ENCODE peak calls at places on chromosomes 3 and 15, in four cellular contexts. P is transverse colon, N is NCI-H226, K is psoas muscle. I is an unnamed sample.

GRCh38 chr15:32683906-32684584 is 33.8 kb upstream of the GREM1 start:
- DNase-seq in P (no peak), N (peak; percentile 91), K (no peak), I (peak; percentile 30)

GRCh38 chr15:75067123-75067854 is 43.9 kb downstream of the PPCDC start:
- DNase-seq in P (no peak), N (peak; percentile 93), K (no peak), I (no peak)

GRCh38 chr3:160427832-160428424 is 21.7 kb downstream of the TRIM59 start:
- DNase-seq in P (no peak), N (no peak), K (no peak), I (no peak)

GRCh38 chr3:147139341-147139740 is 267.0 kb downstream of the ZIC4 start:
- DNase-seq in P (no peak), N (no peak), K (no peak), I (no peak)

GRCh38 chr3:52005571-52005986 is 9.9 kb upstream of the RPL29 start:
- DNase-seq in P (no peak), N (no peak), K (peak; percentile 43), I (peak; percentile 82)

GRCh38 chr3:46495901-46496456 is 1.8 kb upstream of the RTP3 start:
- DNase-seq in P (no peak), N (peak; percentile 91), K (no peak), I (no peak)

GRCh38 chr15:39997031-39997430 is 42.0 kb downstream of the SRP14 start:
- DNase-seq in P (no peak), N (no peak), K (no peak), I (no peak)

GRCh38 chr15:38490231-38490630 is 36.3 kb downstream of the FAM98B start:
- DNase-seq in P (no peak), N (no peak), K (no peak), I (no peak)

GRCh38 chr3:113111308-113111707 is 100.0 kb upstream of the BOC start:
- DNase-seq in P (no peak), N (no peak), K (no peak), I (no peak)

GRCh38 chr3:173733029-173733652 is 335.6 kb downstream of the NLGN1 start:
- DNase-seq in P (no peak), N (no peak), K (no peak), I (peak; percentile 11)

GRCh38 chr3:179967622-179968021 is 69.1 kb downstream of the PEX5L start:
- DNase-seq in P (no peak), N (peak; percentile 67), K (no peak), I (no peak)

GRCh38 chr15:70200511-70200991 is 102.8 kb upstream of the TLE3 start:
- DNase-seq in P (no peak), N (no peak), K (peak; percentile 41), I (no peak)

GRCh38 chr15:35991386-35991785 is 445.4 kb upstream of the DPH6 start:
- DNase-seq in P (peak; percentile 8), N (no peak), K (no peak), I (no peak)

GRCh38 chr15:70573121-70573850 is 190.1 kb downstream of the UACA start:
- DNase-seq in P (no peak), N (no peak), K (no peak), I (no peak)

GRCh38 chr15:69484837-69485236 is 32.2 kb downstream of the RPLP1 start:
- DNase-seq in P (peak; percentile 21), N (peak; percentile 24), K (no peak), I (no peak)

GRCh38 chr3:57910988-57911387 is 97.2 kb upstream of the FLNB start:
- DNase-seq in P (no peak), N (peak; percentile 2), K (no peak), I (peak; percentile 27)

GRCh38 chr15:75712668-75713337 is at the start of gene CSPG4:
- DNase-seq in P (peak; percentile 63), N (peak; percentile 32), K (peak; percentile 77), I (no peak)

GRCh38 chr3:153621988-153622387 is 460.0 kb downstream of the RAP2B start:
- DNase-seq in P (no peak), N (no peak), K (no peak), I (no peak)

GRCh38 chr3:138834359-138835176 is at the start of gene PIK3CB:
- DNase-seq in P (peak; percentile 93), N (peak; percentile 87), K (peak; percentile 93), I (peak; percentile 92)

GRCh38 chr3:161508852-161509477 is 12.4 kb downstream of the OTOL1 start:
- DNase-seq in P (no peak), N (no peak), K (no peak), I (no peak)

GRCh38 chr15:76565366-76565765 is 228.8 kb downstream of the ISL2 start:
- DNase-seq in P (no peak), N (peak; percentile 9), K (no peak), I (no peak)

GRCh38 chr15:39498642-39499041 is 82.2 kb upstream of the THBS1 start:
- DNase-seq in P (no peak), N (no peak), K (no peak), I (no peak)

GRCh38 chr3:149654188-149654601 is 3.6 kb downstream of the WWTR1 start:
- DNase-seq in P (no peak), N (peak; percentile 23), K (no peak), I (no peak)

I was measured in body of pancreas.